ENCODE peak calls at places on chromosomes 5 and 9, in seven cellular contexts. U is mucosa of descending colon; M is astrocyte of the cerebellum; D is psoas muscle; Z is CD8-positive, alpha-beta T cell; N is astrocyte; X is OCI-LY7. C is an unnamed sample.

GRCh38 chr9:93677061-93677571 is 100.7 kb downstream of the PHF2 start:
- DNase-seq in U (no peak), D (no peak), N (no peak), X (no peak), Z (no peak), M (no peak), C (no peak)

GRCh38 chr5:120604898-120605297 is 140.8 kb downstream of the PRR16 start:
- DNase-seq in N (peak; percentile 98), Z (no peak), M (peak; percentile 94), U (no peak), D (no peak), X (no peak), C (peak; percentile 71)

GRCh38 chr9:30519756-30520155 is 1864.7 kb upstream of the ACO1 start:
- DNase-seq in D (no peak), M (no peak), X (no peak), U (no peak), N (peak; percentile 2), Z (no peak), C (no peak)

GRCh38 chr9:116287721-116288120 is 134.1 kb downstream of the PAPPA start:
- DNase-seq in D (no peak), X (no peak), M (no peak), U (no peak), Z (no peak), N (peak; percentile 80), C (no peak)

GRCh38 chr5:15191012-15191411 is 309.0 kb upstream of the FBXL7 start:
- DNase-seq in X (no peak), D (no peak), M (no peak), U (no peak), Z (no peak), N (no peak), C (no peak)

GRCh38 chr9:18255747-18256146 is 218.2 kb upstream of the ADAMTSL1 start:
- DNase-seq in M (no peak), Z (no peak), X (no peak), D (no peak), N (peak; percentile 25), U (no peak), C (no peak)

GRCh38 chr9:84711398-84711777 is 41.9 kb downstream of the NTRK2 start:
- DNase-seq in Z (no peak), X (no peak), U (no peak), D (no peak), M (no peak), N (peak; percentile 34), C (no peak)

GRCh38 chr9:82271099-82271498 is 282.5 kb downstream of the SPATA31D1 start:
- DNase-seq in U (no peak), N (peak; percentile 95), Z (no peak), D (no peak), M (peak; percentile 68), X (no peak), C (peak; percentile 8)

GRCh38 chr5:78727786-78728761 is 79.5 kb upstream of the LHFPL2 start:
- DNase-seq in N (no peak), D (no peak), X (peak; percentile 97), M (no peak), U (peak; percentile 36), Z (no peak), C (no peak)

GRCh38 chr9:104864675-104865104 is 63.3 kb downstream of the ABCA1 start:
- DNase-seq in Z (no peak), D (no peak), N (peak; percentile 71), U (no peak), X (no peak), M (no peak), C (no peak)

GRCh38 chr9:33687779-33688178 is 107.6 kb upstream of the PRSS3 start:
- DNase-seq in X (no peak), N (no peak), D (no peak), Z (no peak), M (no peak), U (peak; percentile 6), C (no peak)

GRCh38 chr9:127803507-127804352 is 1.0 kb downstream of the FPGS start:
- DNase-seq in D (no peak), U (peak; percentile 42), Z (no peak), N (no peak), X (peak; percentile 27), M (no peak), C (no peak)

GRCh38 chr5:109711681-109712080 is 22.0 kb downstream of the MAN2A1 start:
- DNase-seq in X (no peak), N (no peak), U (no peak), D (no peak), M (no peak), Z (no peak), C (no peak)

GRCh38 chr5:16812911-16813310 is 123.2 kb downstream of the MYO10 start:
- DNase-seq in N (peak; percentile 54), D (no peak), M (peak; percentile 38), U (peak; percentile 32), X (no peak), Z (no peak), C (no peak)

GRCh38 chr9:109600142-109600541 is 102.0 kb upstream of the PTPN3 start:
- DNase-seq in N (peak; percentile 99), Z (no peak), X (no peak), D (no peak), M (peak; percentile 99), U (no peak), C (peak; percentile 8)

GRCh38 chr9:38048319-38048969 is 20.6 kb downstream of the SHB start:
- DNase-seq in N (peak; percentile 64), U (no peak), X (no peak), D (no peak), M (no peak), Z (no peak), C (no peak)

GRCh38 chr5:88882321-88883038 is 504 bp downstream of the MEF2C start:
- DNase-seq in D (no peak), Z (no peak), X (peak; percentile 39), M (no peak), U (peak; percentile 13), N (no peak), C (no peak)

GRCh38 chr5:117333011-117333410 is 758.4 kb upstream of the SEMA6A start:
- DNase-seq in D (no peak), U (no peak), N (no peak), Z (no peak), M (no peak), X (no peak), C (no peak)

GRCh38 chr5:117336208-117336607 is 761.6 kb upstream of the SEMA6A start:
- DNase-seq in X (no peak), Z (no peak), U (no peak), N (no peak), M (no peak), D (no peak), C (no peak)

GRCh38 chr5:117326997-117327396 is 752.4 kb upstream of the SEMA6A start:
- DNase-seq in M (no peak), X (no peak), Z (no peak), N (no peak), D (no peak), U (no peak), C (no peak)

GRCh38 chr5:117337064-117337749 is 762.6 kb upstream of the SEMA6A start:
- DNase-seq in N (no peak), M (no peak), U (peak; percentile 7), D (no peak), X (no peak), Z (no peak), C (no peak)

GRCh38 chr5:117332341-117332740 is 757.7 kb upstream of the SEMA6A start:
- DNase-seq in U (no peak), M (no peak), D (no peak), N (no peak), Z (no peak), X (no peak), C (no peak)
- H3K4me3 ChIP-seq in U (no peak overlapping the region), M (no peak overlapping the region), D (no peak overlapping the region), N (no peak overlapping the region), Z (no peak overlapping the region), X (no peak overlapping the region), C (no peak overlapping the region)

GRCh38 chr5:156051972-156052371 is 275.0 kb upstream of the SGCD start:
- DNase-seq in Z (no peak), X (no peak), N (no peak), D (no peak), M (no peak), U (peak; percentile 16), C (no peak)
- TF ChIP-seq CTCF in Z (no peak), X (no peak), N (no peak), D (peak; percentile 17), M (no peak), U (no peak), C (no peak)

DNA sequence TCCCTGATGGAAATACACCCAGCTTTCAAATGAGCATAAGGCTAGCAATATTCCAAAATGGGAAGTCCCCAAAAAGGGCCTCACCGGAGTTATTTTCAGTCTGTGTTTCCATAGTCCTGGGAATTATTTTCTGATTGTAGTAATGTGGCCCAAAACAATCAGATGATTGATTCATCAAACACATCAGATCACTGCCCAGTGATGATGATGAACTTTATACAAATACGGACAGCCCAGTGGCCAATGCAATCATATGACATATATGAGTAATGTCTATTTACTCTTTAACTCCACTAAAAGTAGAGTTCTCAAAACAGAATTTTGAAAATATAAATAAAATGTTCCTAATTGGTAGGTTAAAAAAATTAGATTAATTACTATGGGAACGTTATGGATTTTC is 467.8 kb downstream of the ZNF608 start:
- DNase-seq in X (no peak), D (no peak), N (no peak), U (no peak), Z (no peak), M (no peak), C (no peak)
- H3K4me3 ChIP-seq in X (no peak overlapping the region), D (no peak overlapping the region), N (no peak overlapping the region), U (no peak overlapping the region), Z (no peak overlapping the region), M (no peak overlapping the region), C (no peak overlapping the region)

GRCh38 chr5:132754947-132755346 is 7.7 kb downstream of the CCNI2 start:
- DNase-seq in D (no peak), Z (no peak), N (no peak), U (no peak), X (no peak), M (no peak), C (no peak)
- TF ChIP-seq CTCF in D (no peak), Z (no peak), N (peak; percentile 11), U (no peak), X (peak; percentile 32), M (peak; percentile 42), C (peak; percentile 46)

GRCh38 chr9:121239851-121240250 is 28.1 kb upstream of the GSN start:
- DNase-seq in U (no peak), Z (no peak), M (no peak), D (no peak), N (no peak), X (no peak), C (no peak)
- H3K4me3 ChIP-seq in U (no peak overlapping the region), Z (no peak overlapping the region), M (no peak overlapping the region), D (no peak overlapping the region), N (no peak overlapping the region), X (no peak overlapping the region), C (no peak overlapping the region)

GRCh38 chr5:170917113-170917512 is 55.3 kb downstream of the RANBP17 start:
- DNase-seq in Z (no peak), U (no peak), M (no peak), X (no peak), N (no peak), D (no peak), C (no peak)
- TF ChIP-seq CTCF in Z (no peak), U (no peak), M (no peak), X (peak; percentile 41), N (no peak), D (no peak), C (peak; percentile 25)